ENCODE peak calls at places on chromosomes 3 and 15, in six cellular contexts. J is kidney epithelial cell, B is mesothelial cell of epicardium, X is AG20443, S is NCI-H2029, L is cardiac muscle cell. E is an unnamed sample.

GRCh38 chr3:11288786-11289637 is 16.8 kb downstream of the ATG7 start:
- DNase-seq in S (no peak), B (no peak), X (peak), L (peak), J (peak), E (no peak)

GRCh38 chr15:81475471-81475870 is 101.5 kb upstream of the TMC3 start:
- DNase-seq in S (no peak), L (peak), J (no peak), X (no peak), B (no peak), E (no peak)

GRCh38 chr15:74390552-74391288 is 23.3 kb upstream of the CYP11A1 start:
- DNase-seq in L (no peak), S (no peak), J (no peak), B (no peak), X (no peak), E (no peak)

GRCh38 chr3:168984872-168985271 is 678.6 kb downstream of the MECOM start:
- DNase-seq in L (no peak), S (no peak), B (no peak), X (no peak), J (no peak), E (no peak)

GRCh38 chr15:23467110-23467600 is 20.1 kb upstream of the GOLGA6L2 start:
- DNase-seq in J (no peak), X (peak), B (no peak), S (peak), L (peak), E (no peak)

GRCh38 chr3:52014613-52015012 is 18.9 kb upstream of the RPL29 start:
- DNase-seq in B (no peak), X (no peak), L (no peak), S (no peak), J (no peak), E (no peak)

GRCh38 chr15:68106656-68107055 is 52.5 kb downstream of the PIAS1 start:
- DNase-seq in X (peak), J (no peak), S (no peak), L (peak), B (no peak), E (no peak)

GRCh38 chr15:77650285-77650684 is 17.6 kb upstream of the LINGO1 start:
- DNase-seq in X (no peak), J (no peak), B (no peak), S (no peak), L (peak), E (no peak)

GRCh38 chr15:62932436-62932835 is 110.1 kb upstream of the TPM1 start:
- DNase-seq in X (peak), S (no peak), L (peak), J (no peak), B (no peak), E (no peak)

GRCh38 chr15:87733005-87733404 is 523.5 kb downstream of the NTRK3 start:
- DNase-seq in X (peak), L (peak), S (no peak), B (no peak), J (no peak), E (no peak)

GRCh38 chr3:42007785-42008184 is 45.9 kb upstream of the ULK4 start:
- DNase-seq in L (no peak), J (no peak), X (no peak), B (no peak), S (no peak), E (no peak)

GRCh38 chr3:133459400-133459799 is 59.5 kb downstream of the BFSP2 start:
- DNase-seq in B (no peak), S (no peak), J (no peak), L (peak), X (peak), E (no peak)

GRCh38 chr3:156725706-156726105 is 51.3 kb downstream of the TIPARP start:
- DNase-seq in X (no peak), J (no peak), S (peak), B (no peak), L (no peak), E (no peak)

GRCh38 chr15:41746802-41747201 is 27.5 kb upstream of the MAPKBP1 start:
- DNase-seq in B (no peak), J (no peak), L (no peak), X (peak), S (no peak), E (no peak)

GRCh38 chr3:155232605-155233004 is 60.9 kb downstream of the STRIT1 start:
- DNase-seq in B (no peak), J (peak), S (peak), L (peak), X (peak), E (no peak)

GRCh38 chr3:33181229-33181628 is 37.4 kb downstream of the SUSD5 start:
- DNase-seq in X (no peak), J (no peak), S (no peak), L (no peak), B (no peak), E (no peak)

GRCh38 chr15:73305331-73306211 is 63.2 kb downstream of the HCN4 start:
- DNase-seq in L (peak), S (peak), X (peak), B (no peak), J (peak), E (peak)

GRCh38 chr3:141797819-141798405 is 34.7 kb downstream of the GRK7 start:
- DNase-seq in J (no peak), S (no peak), X (no peak), B (no peak), L (no peak), E (no peak)

GRCh38 chr3:146160964-146161724 is at the start of gene PLOD2:
- DNase-seq in B (peak), L (peak), X (peak), J (no peak), S (no peak), E (peak)

GRCh38 chr3:69368129-69368741 is 17.7 kb downstream of the FRMD4B start:
- DNase-seq in S (no peak), J (peak), L (peak), B (no peak), X (no peak), E (no peak)